ENCODE peak calls at places on chromosomes 11 and 22, in nine cellular contexts. One of them, this sample, is unnamed. For H3K4me1 and H3K27me3, the result is how much of the 10 kb centered on the place peaks cover.

GRCh38 chr11:58394195-58394594 is 12.5 kb downstream of the OR5B3 start:
- DNase-seq in heart right ventricle: no peak
- DNase-seq in vagina: no peak
- DNase-seq in CD8-positive, alpha-beta memory T cell: no peak
- DNase-seq in esophagus squamous epithelium: no peak
- DNase-seq in K562: no peak
- DNase-seq in adrenal gland: no peak
- DNase-seq in IMR-90: peak
- DNase-seq in heart left ventricle: no peak
- DNase-seq in this sample: peak

GRCh38 chr11:120186799-120187591 is 23.8 kb upstream of the OAF start:
- DNase-seq in heart right ventricle: no peak
- DNase-seq in vagina: no peak
- DNase-seq in CD8-positive, alpha-beta memory T cell: no peak
- DNase-seq in IMR-90: peak
- DNase-seq in adrenal gland: peak
- DNase-seq in heart left ventricle: peak
- DNase-seq in K562: no peak
- DNase-seq in esophagus squamous epithelium: no peak
- DNase-seq in this sample: no peak

GRCh38 chr22:43823911-43824665 is 12.0 kb upstream of the EFCAB6 start:
- DNase-seq in esophagus squamous epithelium: no peak
- DNase-seq in K562: no peak
- DNase-seq in vagina: peak
- DNase-seq in heart left ventricle: no peak
- DNase-seq in CD8-positive, alpha-beta memory T cell: no peak
- DNase-seq in IMR-90: no peak
- DNase-seq in heart right ventricle: no peak
- DNase-seq in adrenal gland: peak
- DNase-seq in this sample: no peak

GRCh38 chr22:26168199-26168915 is 905 bp upstream of the SEZ6L start:
- DNase-seq in heart left ventricle: no peak
- DNase-seq in esophagus squamous epithelium: no peak
- DNase-seq in CD8-positive, alpha-beta memory T cell: no peak
- DNase-seq in IMR-90: no peak
- DNase-seq in heart right ventricle: no peak
- DNase-seq in vagina: no peak
- DNase-seq in K562: no peak
- DNase-seq in adrenal gland: no peak
- DNase-seq in this sample: no peak

GRCh38 chr11:130122141-130122575 is 37.4 kb upstream of the ST14 start:
- DNase-seq in CD8-positive, alpha-beta memory T cell: no peak
- DNase-seq in adrenal gland: no peak
- DNase-seq in K562: no peak
- DNase-seq in esophagus squamous epithelium: no peak
- DNase-seq in heart right ventricle: no peak
- DNase-seq in vagina: no peak
- DNase-seq in IMR-90: no peak
- DNase-seq in heart left ventricle: no peak
- DNase-seq in this sample: no peak

GRCh38 chr11:132962026-132962425 is 570.3 kb downstream of the OPCML start:
- DNase-seq in vagina: no peak
- DNase-seq in CD8-positive, alpha-beta memory T cell: no peak
- DNase-seq in heart left ventricle: no peak
- DNase-seq in esophagus squamous epithelium: no peak
- DNase-seq in adrenal gland: no peak
- DNase-seq in heart right ventricle: no peak
- DNase-seq in K562: no peak
- DNase-seq in IMR-90: peak
- DNase-seq in this sample: peak

GRCh38 chr11:77094841-77095365 is 7.7 kb upstream of the OMP start:
- DNase-seq in vagina: no peak
- DNase-seq in heart left ventricle: no peak
- DNase-seq in esophagus squamous epithelium: no peak
- DNase-seq in CD8-positive, alpha-beta memory T cell: no peak
- DNase-seq in adrenal gland: no peak
- DNase-seq in heart right ventricle: no peak
- DNase-seq in K562: no peak
- DNase-seq in IMR-90: no peak
- DNase-seq in this sample: no peak

GRCh38 chr11:18522388-18522787 is 4.4 kb downstream of the TSG101 start:
- DNase-seq in CD8-positive, alpha-beta memory T cell: no peak
- DNase-seq in heart right ventricle: no peak
- DNase-seq in IMR-90: no peak
- DNase-seq in esophagus squamous epithelium: no peak
- DNase-seq in vagina: no peak
- DNase-seq in heart left ventricle: no peak
- DNase-seq in adrenal gland: no peak
- DNase-seq in K562: no peak
- DNase-seq in this sample: no peak

GRCh38 chr11:134047586-134047999 is 21.3 kb upstream of the JAM3 start:
- DNase-seq in esophagus squamous epithelium: no peak
- DNase-seq in IMR-90: peak
- DNase-seq in adrenal gland: peak
- DNase-seq in K562: peak
- DNase-seq in CD8-positive, alpha-beta memory T cell: no peak
- DNase-seq in vagina: no peak
- DNase-seq in heart left ventricle: peak
- DNase-seq in heart right ventricle: peak
- DNase-seq in this sample: peak

GRCh38 chr22:20319041-20319744 is 667 bp downstream of the DGCR6L start:
- DNase-seq in heart left ventricle: no peak
- DNase-seq in esophagus squamous epithelium: no peak
- DNase-seq in K562: peak
- DNase-seq in vagina: peak
- DNase-seq in heart right ventricle: no peak
- DNase-seq in IMR-90: no peak
- DNase-seq in adrenal gland: peak
- DNase-seq in CD8-positive, alpha-beta memory T cell: no peak
- DNase-seq in this sample: peak

GRCh38 chr22:27420817-27421361 is 380.7 kb downstream of the MN1 start:
- DNase-seq in CD8-positive, alpha-beta memory T cell: no peak
- DNase-seq in heart right ventricle: peak
- DNase-seq in vagina: no peak
- DNase-seq in K562: no peak
- DNase-seq in adrenal gland: peak
- DNase-seq in esophagus squamous epithelium: no peak
- DNase-seq in heart left ventricle: peak
- DNase-seq in IMR-90: peak
- DNase-seq in this sample: peak

GRCh38 chr11:118623291-118623655 is 15.9 kb downstream of the PHLDB1 start:
- DNase-seq in adrenal gland: peak
- DNase-seq in K562: no peak
- DNase-seq in heart left ventricle: peak
- DNase-seq in vagina: no peak
- DNase-seq in heart right ventricle: no peak
- DNase-seq in esophagus squamous epithelium: no peak
- DNase-seq in CD8-positive, alpha-beta memory T cell: no peak
- DNase-seq in IMR-90: peak
- DNase-seq in this sample: no peak

GRCh38 chr11:16603890-16604783 is 134.3 kb upstream of the C11orf58 start:
- DNase-seq in adrenal gland: peak
- DNase-seq in IMR-90: peak
- DNase-seq in heart left ventricle: peak
- DNase-seq in K562: peak
- DNase-seq in CD8-positive, alpha-beta memory T cell: no peak
- DNase-seq in vagina: no peak
- DNase-seq in heart right ventricle: peak
- DNase-seq in esophagus squamous epithelium: no peak
- DNase-seq in this sample: peak

GRCh38 chr22:48047722-48048500 is 1285.5 kb downstream of the TBC1D22A start:
- DNase-seq in heart left ventricle: no peak
- DNase-seq in heart right ventricle: no peak
- DNase-seq in CD8-positive, alpha-beta memory T cell: no peak
- DNase-seq in vagina: no peak
- DNase-seq in IMR-90: no peak
- DNase-seq in K562: no peak
- DNase-seq in adrenal gland: no peak
- DNase-seq in esophagus squamous epithelium: no peak
- DNase-seq in this sample: no peak

GRCh38 chr11:65488273-65489058 is 10.4 kb upstream of the MALAT1 start:
- DNase-seq in heart left ventricle: no peak
- DNase-seq in adrenal gland: peak
- DNase-seq in K562: no peak
- DNase-seq in vagina: no peak
- DNase-seq in esophagus squamous epithelium: no peak
- DNase-seq in heart right ventricle: peak
- DNase-seq in IMR-90: peak
- DNase-seq in CD8-positive, alpha-beta memory T cell: no peak
- DNase-seq in this sample: peak
- H3K4me1 ChIP-seq in heart left ventricle: half or more
- H3K4me1 ChIP-seq in adrenal gland: half or more
- H3K4me1 ChIP-seq in K562: half or more
- H3K4me1 ChIP-seq in vagina: half or more
- H3K4me1 ChIP-seq in esophagus squamous epithelium: half or more
- H3K4me1 ChIP-seq in heart right ventricle: half or more
- H3K4me1 ChIP-seq in IMR-90: half or more
- H3K4me1 ChIP-seq in CD8-positive, alpha-beta memory T cell: under half
- H3K4me1 ChIP-seq in this sample: half or more

DNA sequence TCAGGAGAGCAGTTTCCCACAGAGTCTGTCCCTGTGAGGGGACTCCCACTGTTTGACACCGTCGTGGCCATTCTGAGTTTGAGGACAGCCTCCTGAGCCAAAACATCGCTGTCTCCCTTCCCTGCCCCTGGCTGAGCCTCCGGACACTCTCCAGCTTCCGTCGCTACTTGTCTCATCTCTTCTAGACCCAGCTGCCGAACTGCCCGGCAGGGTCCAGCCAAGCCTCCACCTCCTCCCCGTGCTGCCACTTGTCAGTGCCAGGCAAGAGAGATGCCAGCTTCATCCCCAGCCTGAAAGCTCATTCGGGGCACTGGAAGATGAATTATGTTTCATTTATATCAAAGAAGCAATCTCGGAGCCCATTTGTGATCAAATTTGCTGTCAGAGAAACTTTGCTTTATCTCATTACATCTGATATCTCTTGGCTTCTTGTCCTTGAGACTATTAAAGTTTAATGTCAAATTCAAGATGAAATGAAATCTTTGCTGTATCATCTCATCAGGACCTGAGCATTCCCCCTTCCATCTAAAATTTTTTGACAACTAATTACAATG is 283.9 kb downstream of the BUD13 start:
- DNase-seq in vagina: no peak
- DNase-seq in adrenal gland: no peak
- DNase-seq in heart right ventricle: no peak
- DNase-seq in heart left ventricle: no peak
- DNase-seq in esophagus squamous epithelium: no peak
- DNase-seq in IMR-90: no peak
- DNase-seq in CD8-positive, alpha-beta memory T cell: no peak
- DNase-seq in K562: no peak
- DNase-seq in this sample: no peak
- H3K27me3 ChIP-seq in vagina: under half
- H3K27me3 ChIP-seq in adrenal gland: under half
- H3K27me3 ChIP-seq in heart right ventricle: half or more
- H3K27me3 ChIP-seq in heart left ventricle: under half
- H3K27me3 ChIP-seq in esophagus squamous epithelium: under half
- H3K27me3 ChIP-seq in IMR-90: under half
- H3K27me3 ChIP-seq in CD8-positive, alpha-beta memory T cell: under half
- H3K27me3 ChIP-seq in K562: under half
- H3K27me3 ChIP-seq in this sample: under half

GRCh38 chr11:61960532-61960931 is 6.9 kb downstream of the FTH1 start:
- DNase-seq in heart left ventricle: no peak
- DNase-seq in IMR-90: no peak
- DNase-seq in K562: no peak
- DNase-seq in vagina: no peak
- DNase-seq in adrenal gland: peak
- DNase-seq in CD8-positive, alpha-beta memory T cell: no peak
- DNase-seq in esophagus squamous epithelium: no peak
- DNase-seq in heart right ventricle: no peak
- DNase-seq in this sample: peak

GRCh38 chr11:61963016-61963281 is 4.5 kb downstream of the FTH1 start:
- DNase-seq in heart left ventricle: no peak
- DNase-seq in CD8-positive, alpha-beta memory T cell: peak
- DNase-seq in adrenal gland: peak
- DNase-seq in esophagus squamous epithelium: no peak
- DNase-seq in heart right ventricle: no peak
- DNase-seq in K562: peak
- DNase-seq in IMR-90: peak
- DNase-seq in vagina: no peak
- DNase-seq in this sample: no peak

GRCh38 chr11:61963282-61964057 is 4.0 kb downstream of the FTH1 start:
- DNase-seq in heart right ventricle: no peak
- DNase-seq in heart left ventricle: no peak
- DNase-seq in adrenal gland: peak
- DNase-seq in vagina: no peak
- DNase-seq in K562: no peak
- DNase-seq in IMR-90: peak
- DNase-seq in CD8-positive, alpha-beta memory T cell: peak
- DNase-seq in esophagus squamous epithelium: no peak
- DNase-seq in this sample: no peak

GRCh38 chr11:61961570-61962212 is 5.7 kb downstream of the FTH1 start:
- DNase-seq in K562: no peak
- DNase-seq in vagina: no peak
- DNase-seq in heart left ventricle: peak
- DNase-seq in esophagus squamous epithelium: no peak
- DNase-seq in adrenal gland: peak
- DNase-seq in CD8-positive, alpha-beta memory T cell: no peak
- DNase-seq in heart right ventricle: peak
- DNase-seq in IMR-90: no peak
- DNase-seq in this sample: peak

DNA sequence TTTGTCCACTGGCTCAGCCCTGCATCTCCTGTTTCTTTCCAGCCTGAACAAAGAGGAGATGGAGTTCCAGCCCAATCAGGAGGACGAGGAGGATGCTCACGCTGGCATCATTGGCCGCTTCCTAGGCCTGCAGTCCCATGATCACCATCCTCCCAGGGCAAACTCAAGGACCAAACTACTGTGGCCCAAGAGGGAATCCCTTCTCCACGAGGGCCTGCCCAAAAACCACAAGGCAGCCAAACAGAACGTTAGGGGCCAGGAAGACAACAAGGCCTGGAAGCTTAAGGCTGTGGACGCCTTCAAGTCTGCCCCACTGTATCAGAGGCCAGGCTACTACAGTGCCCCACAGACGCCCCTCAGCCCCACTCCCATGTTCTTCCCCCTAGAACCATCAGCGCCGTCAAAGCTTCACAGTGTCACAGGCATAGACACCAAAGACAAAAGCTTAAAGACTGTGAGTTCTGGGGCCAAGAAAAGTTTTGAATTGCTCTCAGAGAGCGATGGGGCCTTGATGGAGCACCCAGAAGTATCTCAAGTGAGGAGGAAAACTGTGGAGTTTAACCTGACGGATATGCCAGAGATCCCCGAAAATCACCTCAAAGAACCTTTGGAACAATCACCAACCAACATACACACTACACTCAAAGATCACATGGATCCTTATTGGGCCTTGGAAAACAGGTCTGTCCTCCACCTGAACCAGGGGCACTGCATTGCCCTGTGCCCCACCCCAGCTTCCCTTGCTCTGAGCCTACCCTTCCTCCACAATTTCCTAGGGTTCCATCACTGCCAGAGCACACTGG is 5.0 kb downstream of the FTH1 start:
- DNase-seq in heart left ventricle: no peak
- DNase-seq in esophagus squamous epithelium: no peak
- DNase-seq in CD8-positive, alpha-beta memory T cell: peak
- DNase-seq in vagina: no peak
- DNase-seq in IMR-90: no peak
- DNase-seq in heart right ventricle: no peak
- DNase-seq in K562: no peak
- DNase-seq in adrenal gland: peak
- DNase-seq in this sample: no peak
- H3K4me1 ChIP-seq in heart left ventricle: half or more
- H3K4me1 ChIP-seq in esophagus squamous epithelium: under half
- H3K4me1 ChIP-seq in CD8-positive, alpha-beta memory T cell: under half
- H3K4me1 ChIP-seq in vagina: half or more
- H3K4me1 ChIP-seq in IMR-90: under half
- H3K4me1 ChIP-seq in heart right ventricle: under half
- H3K4me1 ChIP-seq in K562: under half
- H3K4me1 ChIP-seq in adrenal gland: under half
- H3K4me1 ChIP-seq in this sample: under half

GRCh38 chr11:70026726-70027125 is 51.4 kb upstream of the ANO1 start:
- DNase-seq in heart right ventricle: no peak
- DNase-seq in K562: no peak
- DNase-seq in adrenal gland: no peak
- DNase-seq in CD8-positive, alpha-beta memory T cell: no peak
- DNase-seq in esophagus squamous epithelium: no peak
- DNase-seq in IMR-90: no peak
- DNase-seq in vagina: peak
- DNase-seq in heart left ventricle: no peak
- DNase-seq in this sample: no peak
- H3K27me3 ChIP-seq in heart right ventricle: under half
- H3K27me3 ChIP-seq in K562: under half
- H3K27me3 ChIP-seq in adrenal gland: under half
- H3K27me3 ChIP-seq in CD8-positive, alpha-beta memory T cell: under half
- H3K27me3 ChIP-seq in esophagus squamous epithelium: under half
- H3K27me3 ChIP-seq in IMR-90: under half
- H3K27me3 ChIP-seq in vagina: under half
- H3K27me3 ChIP-seq in heart left ventricle: under half
- H3K27me3 ChIP-seq in this sample: under half